ENCODE peak calls at places on chromosomes 4 and X, in four cellular contexts. V, U, I and M are unnamed samples.
A peak's percentile ranks its signal among the peaks of the same experiment; 100 is the strongest.

GRCh38 chr4:31390849-31391248 is 670.7 kb downstream of the PCDH7 start:
- DNase-seq in I (no peak), U (no peak), V (no peak), M (no peak)

GRCh38 chr4:6938237-6938636 is 28.6 kb downstream of the TBC1D14 start:
- DNase-seq in V (no peak), I (no peak), U (no peak), M (no peak)

GRCh38 chr4:2954358-2955185 is 8.6 kb downstream of the NOP14 start:
- DNase-seq in I (peak; percentile 50), V (no peak), U (peak; percentile 75), M (peak; percentile 50)

GRCh38 chr4:154946113-154946512 is 165.0 kb downstream of the RBM46 start:
- DNase-seq in U (no peak), I (no peak), V (no peak), M (no peak)

GRCh38 chr4:186297013-186297645 is 31.1 kb downstream of the F11 start:
- DNase-seq in I (peak; percentile 26), U (no peak), V (peak; percentile 32), M (peak; percentile 54)

GRCh38 chr4:93827272-93827947 is 1.1 kb upstream of the ATOH1 start:
- DNase-seq in V (no peak), I (no peak), U (no peak), M (no peak)

GRCh38 chr4:165654556-165654955 is 218.5 kb upstream of the TLL1 start:
- DNase-seq in I (no peak), U (no peak), V (peak; percentile 60), M (no peak)

GRCh38 chrX:22760513-22761057 is 239.2 kb upstream of the DDX53 start:
- DNase-seq in V (no peak), U (no peak), I (no peak), M (no peak)

GRCh38 chr4:6204871-6205583 is 4.7 kb upstream of the JAKMIP1 start:
- DNase-seq in V (no peak), U (no peak), I (no peak), M (no peak)

GRCh38 chr4:81352476-81352875 is 119.2 kb downstream of the RASGEF1B start:
- DNase-seq in I (no peak), V (no peak), U (no peak), M (no peak)

GRCh38 chr4:40502936-40503335 is 126.7 kb downstream of the RBM47 start:
- DNase-seq in I (no peak), V (no peak), U (no peak), M (no peak)

GRCh38 chr4:40511017-40511614 is 118.5 kb downstream of the RBM47 start:
- DNase-seq in V (no peak), U (no peak), I (no peak), M (no peak)

GRCh38 chr4:40506492-40506891 is 123.2 kb downstream of the RBM47 start:
- DNase-seq in I (no peak), V (no peak), U (no peak), M (no peak)

GRCh38 chr4:40506066-40506465 is 123.6 kb downstream of the RBM47 start:
- DNase-seq in U (no peak), I (no peak), V (peak; percentile 10), M (no peak)

DNA sequence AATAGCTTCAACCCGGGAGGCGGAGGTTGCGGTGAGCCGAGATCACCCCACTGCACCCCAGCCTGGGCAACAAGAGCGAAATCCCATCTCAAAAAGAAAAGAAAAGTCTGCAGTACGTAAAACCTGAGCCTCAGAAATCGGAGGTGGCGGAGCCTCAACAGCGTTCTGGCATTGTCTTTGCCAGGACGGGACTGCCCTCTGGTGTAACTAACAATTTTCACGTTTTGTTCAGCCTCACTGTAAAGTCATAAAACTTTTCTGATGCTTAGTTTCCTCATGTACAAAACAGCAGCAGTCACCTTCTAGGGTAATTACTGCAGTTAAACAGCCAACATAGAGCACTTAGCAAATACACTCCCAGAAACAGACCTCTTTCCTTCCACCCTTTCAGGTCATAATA is 121.7 kb downstream of the RBM47 start:
- DNase-seq in V (no peak), I (no peak), U (no peak), M (peak; percentile 18)
- TF ChIP-seq HDAC2 in V (no peak), I (no peak), U (no peak), M (no peak)

GRCh38 chr4:105036991-105037390 is 109.7 kb upstream of the TET2 start:
- DNase-seq in U (no peak), I (no peak), V (no peak), M (no peak)
- TF ChIP-seq REST in U (no peak), I (no peak), V (peak; percentile 79), M (peak; percentile 56)

GRCh38 chr4:77025643-77026321 is 50.0 kb downstream of the CCNI start:
- DNase-seq in U (peak; percentile 7), V (no peak), I (no peak), M (no peak)

GRCh38 chr4:77022581-77023133 is 53.1 kb downstream of the CCNI start:
- DNase-seq in U (no peak), V (no peak), I (no peak), M (no peak)

GRCh38 chr4:77023920-77024319 is 51.9 kb downstream of the CCNI start:
- DNase-seq in I (no peak), U (no peak), V (peak; percentile 38), M (no peak)

GRCh38 chr4:77020017-77020416 is 55.8 kb downstream of the CCNI start:
- DNase-seq in I (no peak), U (no peak), V (no peak), M (no peak)

DNA sequence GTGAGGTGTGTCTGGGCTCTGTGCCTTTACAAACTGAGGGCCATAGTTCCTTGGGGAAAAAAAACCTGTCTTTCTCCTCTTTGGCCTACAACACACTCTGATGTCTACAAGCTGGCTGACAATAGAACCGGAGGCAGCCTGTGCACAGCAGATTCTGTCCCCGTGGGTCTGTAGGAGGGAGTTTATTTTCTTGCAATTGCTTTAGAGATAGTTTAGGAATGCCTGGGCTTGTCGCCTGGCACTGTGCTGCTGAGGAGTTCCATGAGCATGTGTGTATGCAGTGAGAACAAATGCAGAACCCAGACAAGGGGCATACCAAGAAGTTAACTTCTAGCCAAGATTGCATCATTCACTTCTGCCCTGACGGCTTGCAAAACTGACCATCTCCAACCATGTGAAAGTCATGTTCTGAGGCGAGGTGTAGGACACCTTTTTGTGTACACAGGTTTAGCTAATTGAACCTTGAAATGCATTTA is 54.1 kb downstream of the CCNI start:
- DNase-seq in V (no peak), U (no peak), I (no peak), M (no peak)
- TF ChIP-seq HDAC2 in V (no peak), U (no peak), I (no peak), M (no peak)

DNA sequence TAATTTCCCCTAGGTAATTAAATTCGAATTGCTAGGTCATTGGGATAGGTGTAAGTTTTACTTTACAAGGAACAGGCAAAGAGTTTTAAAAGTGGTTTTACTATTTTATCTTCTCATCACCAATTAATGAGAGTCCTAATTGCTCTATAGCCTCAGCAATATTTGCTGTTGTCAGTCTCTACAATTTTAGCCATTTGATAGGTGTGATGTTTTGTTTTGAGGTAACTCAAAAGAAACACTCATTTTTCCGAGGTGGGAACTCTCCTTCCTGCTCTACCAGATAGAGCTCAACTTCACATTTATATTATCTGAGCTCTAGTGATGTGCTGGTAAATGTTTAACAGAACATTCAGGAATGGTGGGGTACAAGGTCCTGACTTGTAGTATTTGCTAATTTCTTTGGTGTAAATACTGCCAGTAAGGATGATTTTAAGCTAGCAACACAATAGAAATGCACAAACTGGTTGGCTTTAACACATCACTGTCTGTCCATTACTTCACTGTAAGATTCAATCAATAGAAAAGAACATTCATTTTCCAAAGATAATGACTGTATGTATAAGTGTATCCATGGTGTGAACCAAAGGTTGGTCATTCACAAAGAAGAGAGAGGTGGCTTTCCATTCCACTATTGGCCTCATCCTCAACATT is 62.7 kb downstream of the LDB2 start:
- DNase-seq in U (no peak), I (no peak), V (peak; percentile 90), M (no peak)
- TF ChIP-seq REST in U (no peak), I (no peak), V (no peak), M (no peak)

GRCh38 chr4:153676491-153676890 is 7.6 kb upstream of the TLR2 start:
- DNase-seq in V (no peak), I (no peak), U (no peak), M (no peak)

GRCh38 chr4:153679476-153679875 is 4.6 kb upstream of the TLR2 start:
- DNase-seq in I (no peak), U (no peak), V (no peak), M (no peak)

GRCh38 chr4:153676984-153677383 is 7.1 kb upstream of the TLR2 start:
- DNase-seq in I (no peak), V (no peak), U (no peak), M (no peak)
- TF ChIP-seq HDAC2 in I (no peak), V (no peak), U (no peak), M (no peak)

GRCh38 chr4:143515905-143516304 is 2.4 kb downstream of the SMARCA5 start:
- DNase-seq in I (no peak), V (no peak), U (no peak), M (no peak)

GRCh38 chr4:143514432-143514831 is 930 bp downstream of the SMARCA5 start:
- DNase-seq in I (peak; percentile 51), V (peak; percentile 15), U (no peak), M (peak; percentile 8)

GRCh38 chr4:143512978-143513313 is 556 bp upstream of the SMARCA5 start:
- DNase-seq in I (no peak), U (no peak), V (no peak), M (peak; percentile 39)

GRCh38 chr4:143511906-143512305 is 1.6 kb upstream of the SMARCA5 start:
- DNase-seq in I (no peak), V (no peak), U (no peak), M (no peak)

GRCh38 chr4:143513314-143514211 is at the start of gene SMARCA5:
- DNase-seq in U (peak; percentile 98), V (peak; percentile 96), I (peak; percentile 99), M (peak; percentile 97)
- TF ChIP-seq REST in U (no peak), V (no peak), I (no peak), M (peak; percentile 89)

DNA sequence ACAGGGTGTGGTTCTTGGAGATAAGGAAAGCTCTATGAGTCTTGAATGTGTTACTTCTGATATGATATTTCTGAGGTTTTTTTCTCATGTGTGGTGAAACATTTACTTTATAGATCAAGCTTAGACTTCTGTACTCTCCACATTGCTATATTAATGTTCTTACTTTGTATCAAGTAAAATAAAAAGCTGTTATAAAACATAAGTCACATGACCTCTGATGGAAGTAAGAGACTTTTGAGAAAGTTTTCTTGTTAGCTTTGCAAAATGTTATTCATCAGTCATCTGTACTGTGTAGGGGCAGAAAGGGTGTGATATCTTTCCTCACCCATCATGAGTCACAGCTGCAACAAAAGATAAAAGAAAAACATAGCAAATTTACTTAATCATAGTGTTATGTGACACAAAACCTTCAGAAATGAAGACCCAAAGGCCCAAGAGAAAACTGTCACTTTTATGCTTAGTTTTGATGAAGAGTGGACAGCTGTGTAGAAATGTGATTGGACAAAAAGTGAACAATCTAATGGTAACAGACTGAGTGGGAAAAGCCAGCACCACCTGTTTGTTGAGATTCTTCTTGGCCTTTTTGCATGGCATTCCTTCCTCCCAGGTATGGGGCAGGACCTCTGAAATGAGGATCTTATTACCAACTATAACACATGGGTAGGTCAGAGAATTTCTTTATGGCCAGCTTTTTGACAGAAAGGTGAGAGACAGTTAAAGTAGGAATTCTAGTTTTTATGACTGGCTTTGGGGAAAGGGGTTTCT is 632.4 kb downstream of the PDHA2 start:
- DNase-seq in U (no peak), I (peak; percentile 8), V (no peak), M (no peak)
- TF ChIP-seq HDAC2 in U (no peak), I (no peak), V (no peak), M (no peak)